ENCODE peak calls at places on chromosomes 11 and 22, in eight cellular contexts. T is transverse colon, X is ovary, K is neural crest cell, N is AG09319, R is fibroblast of pulmonary artery, O is AG09309, Z is BJ. I is an unnamed sample.

GRCh38 chr11:12845739-12846358 is 163.3 kb upstream of the RASSF10 start:
- DNase-seq in O (no peak), R (no peak), X (peak; percentile 46), T (peak; percentile 63), K (peak; percentile 37), N (no peak), Z (no peak), I (no peak)

GRCh38 chr22:46293591-46294260 is 2.9 kb upstream of the GTSE1 start:
- DNase-seq in K (no peak), X (no peak), O (peak; percentile 14), T (peak; percentile 45), R (no peak), Z (no peak), N (no peak), I (peak; percentile 68)

GRCh38 chr22:40257979-40258378 is 80.3 kb downstream of the TNRC6B start:
- DNase-seq in Z (no peak), N (no peak), X (no peak), T (no peak), O (no peak), R (peak; percentile 40), K (no peak), I (no peak)

GRCh38 chr11:19838994-19839768 is 126.5 kb downstream of the NAV2 start:
- DNase-seq in X (no peak), O (no peak), N (no peak), Z (no peak), R (no peak), T (no peak), K (no peak), I (no peak)

GRCh38 chr11:22479986-22480740 is 142.0 kb downstream of the SLC17A6 start:
- DNase-seq in X (no peak), K (no peak), O (no peak), N (no peak), T (no peak), Z (no peak), R (peak; percentile 24), I (no peak)

GRCh38 chr11:1197431-1197885 is 25.4 kb upstream of the MUC5B start:
- DNase-seq in R (no peak), T (peak; percentile 5), K (no peak), O (no peak), X (no peak), N (no peak), Z (no peak), I (peak; percentile 30)

GRCh38 chr11:76380161-76380976 is 563 bp downstream of the THAP12 start:
- DNase-seq in X (no peak), K (peak; percentile 14), Z (no peak), O (no peak), R (peak; percentile 12), T (peak; percentile 23), N (no peak), I (peak; percentile 52)

GRCh38 chr22:24554316-24555159 is at the start of gene GUCD1:
- DNase-seq in K (peak; percentile 18), O (no peak), R (peak; percentile 37), Z (no peak), N (no peak), T (peak; percentile 52), X (no peak), I (no peak)

GRCh38 chr22:44516841-44517240 is 18.8 kb upstream of the RTL6 start:
- DNase-seq in R (no peak), N (no peak), O (no peak), X (no peak), T (no peak), K (no peak), Z (no peak), I (no peak)

GRCh38 chr11:10293423-10294288 is at the start of gene SBF2:
- DNase-seq in N (peak; percentile 73), T (peak; percentile 86), Z (peak; percentile 44), O (no peak), R (peak; percentile 93), X (peak; percentile 85), K (peak; percentile 75), I (peak; percentile 86)

GRCh38 chr11:13140873-13141655 is 131.9 kb downstream of the RASSF10 start:
- DNase-seq in N (no peak), K (no peak), T (peak; percentile 24), R (no peak), X (no peak), Z (no peak), O (no peak), I (no peak)

GRCh38 chr11:60919956-60920355 is 4.3 kb upstream of the TMEM132A start:
- DNase-seq in K (no peak), T (no peak), N (no peak), Z (no peak), O (no peak), R (no peak), X (no peak), I (no peak)

DNA sequence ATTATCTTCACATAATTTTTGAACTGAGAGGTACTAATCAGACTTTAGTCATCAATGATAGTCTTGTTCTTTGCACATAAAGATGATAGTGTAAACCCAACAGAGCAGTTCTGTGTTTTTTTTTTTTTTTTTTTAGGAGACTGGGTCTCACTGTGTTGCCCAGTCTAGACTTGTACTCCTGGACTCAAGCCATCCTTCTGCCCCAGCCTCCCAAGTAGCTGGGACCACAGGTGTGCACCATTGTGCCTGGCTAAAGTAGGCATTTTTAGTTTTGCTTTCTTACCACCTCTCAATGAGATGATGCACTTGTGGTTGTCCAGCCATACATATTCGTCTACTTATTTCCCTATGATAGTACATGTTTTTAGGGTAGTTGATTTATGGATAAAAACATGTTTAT is 50.6 kb downstream of the MTMR3 start:
- DNase-seq in O (no peak), K (no peak), Z (no peak), R (no peak), N (no peak), T (no peak), X (no peak), I (no peak)
- TF ChIP-seq CTCF in O (no peak), K (no peak), Z (no peak), R (no peak), N (no peak), T (no peak), X (no peak), I (no peak)

GRCh38 chr11:118491041-118491440 is 36.2 kb upstream of the TTC36 start:
- DNase-seq in T (no peak), X (no peak), Z (no peak), R (no peak), K (no peak), N (no peak), O (no peak), I (no peak)

GRCh38 chr11:118484405-118484804 is 42.9 kb upstream of the TTC36 start:
- DNase-seq in X (no peak), N (no peak), K (no peak), Z (no peak), O (no peak), T (no peak), R (no peak), I (no peak)

GRCh38 chr11:118488480-118489109 is 38.7 kb upstream of the TTC36 start:
- DNase-seq in N (peak; percentile 56), R (peak; percentile 88), K (peak; percentile 78), Z (peak; percentile 18), X (peak; percentile 47), O (peak; percentile 52), T (peak; percentile 68), I (peak; percentile 62)

DNA sequence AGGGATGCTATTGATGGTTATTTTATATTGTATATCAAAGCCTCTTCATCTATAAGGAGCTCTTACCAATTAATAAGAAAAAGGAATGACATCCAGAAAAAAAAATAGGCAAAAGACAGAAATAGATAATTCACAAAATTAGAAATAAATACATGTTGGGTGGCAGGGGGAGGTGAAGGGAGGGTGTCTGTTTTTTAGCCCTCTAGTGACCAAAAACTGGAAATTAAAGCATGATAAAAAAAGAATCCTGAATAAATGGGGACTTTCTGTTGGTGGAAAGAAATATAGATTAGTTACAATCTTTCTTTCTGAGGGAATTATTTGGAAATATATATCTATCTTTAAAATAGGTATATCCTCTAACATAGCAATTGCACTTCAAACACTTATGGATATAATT is 42.0 kb upstream of the TTC36 start:
- DNase-seq in T (no peak), O (no peak), K (no peak), Z (no peak), X (no peak), R (peak; percentile 4), N (no peak), I (no peak)
- TF ChIP-seq CTCF in T (peak; percentile 11), O (no peak), K (peak; percentile 33), Z (no peak), X (no peak), R (peak; percentile 17), N (peak; percentile 3), I (no peak)

GRCh38 chr11:86116386-86116726 is 47.5 kb upstream of the PICALM start:
- DNase-seq in N (no peak), Z (no peak), O (peak; percentile 67), T (no peak), X (no peak), K (no peak), R (peak; percentile 70), I (no peak)

GRCh38 chr11:86117706-86118050 is 48.8 kb upstream of the PICALM start:
- DNase-seq in N (no peak), Z (no peak), K (no peak), O (no peak), T (no peak), X (no peak), R (no peak), I (no peak)

GRCh38 chr11:86116996-86117705 is 48.3 kb upstream of the PICALM start:
- DNase-seq in R (peak; percentile 61), Z (no peak), T (no peak), N (peak; percentile 36), X (no peak), O (no peak), K (no peak), I (no peak)

GRCh38 chr11:86118201-86118600 is 49.3 kb upstream of the PICALM start:
- DNase-seq in R (no peak), X (no peak), T (no peak), O (no peak), Z (no peak), N (no peak), K (no peak), I (no peak)

GRCh38 chr11:86115542-86116385 is 46.9 kb upstream of the PICALM start:
- DNase-seq in O (no peak), T (no peak), K (no peak), N (no peak), Z (no peak), X (no peak), R (peak; percentile 19), I (no peak)
- TF ChIP-seq CTCF in O (no peak), T (no peak), K (no peak), N (no peak), Z (no peak), X (no peak), R (peak; percentile 12), I (no peak)

GRCh38 chr11:2206291-2206690 is 34.7 kb upstream of the TH start:
- DNase-seq in X (peak; percentile 3), N (no peak), T (no peak), K (no peak), O (no peak), Z (no peak), R (no peak), I (peak; percentile 24)

GRCh38 chr11:2202900-2203439 is 31.4 kb upstream of the TH start:
- DNase-seq in O (no peak), K (no peak), N (no peak), Z (no peak), R (no peak), X (no peak), T (no peak), I (peak; percentile 32)

GRCh38 chr11:2205214-2205770 is 33.7 kb upstream of the TH start:
- DNase-seq in N (no peak), X (peak; percentile 3), K (no peak), Z (no peak), R (no peak), T (no peak), O (no peak), I (no peak)

GRCh38 chr11:2203440-2204259 is 32.0 kb upstream of the TH start:
- DNase-seq in T (peak; percentile 43), Z (no peak), X (no peak), K (no peak), O (no peak), R (no peak), N (no peak), I (peak; percentile 33)

GRCh38 chr11:2204361-2205213 is 33.0 kb upstream of the TH start:
- DNase-seq in K (no peak), T (peak; percentile 10), O (no peak), X (peak; percentile 9), Z (no peak), N (no peak), R (no peak), I (peak; percentile 23)
- TF ChIP-seq CTCF in K (no peak), T (no peak), O (no peak), X (no peak), Z (no peak), N (no peak), R (no peak), I (no peak)

I was measured in CD14-positive monocyte.